ENCODE peak calls at places on chromosomes 16 and 17, in four cellular contexts. Z, S, T and C are unnamed samples.

GRCh38 chr17:28777178-28777577 is 33.4 kb downstream of the TRAF4 start:
- ATAC-seq in Z (no peak), S (no peak), T (no peak), C (no peak)

GRCh38 chr16:55433535-55433934 is 45.5 kb upstream of the MMP2 start:
- ATAC-seq in Z (no peak), S (no peak), T (no peak), C (no peak)

GRCh38 chr17:1024076-1024475 is 27.1 kb downstream of the TIMM22 start:
- ATAC-seq in Z (no peak), S (no peak), T (no peak), C (no peak)

GRCh38 chr16:24409045-24409444 is 130.3 kb upstream of the RBBP6 start:
- ATAC-seq in Z (no peak), S (no peak), T (no peak), C (peak)

GRCh38 chr17:5329784-5330557 is 47.9 kb downstream of the RABEP1 start:
- ATAC-seq in Z (no peak), S (peak), T (no peak), C (no peak)

GRCh38 chr17:2266865-2267228 is 36.7 kb downstream of the SMG6 start:
- ATAC-seq in Z (no peak), S (peak), T (no peak), C (no peak)

GRCh38 chr16:81718637-81719036 is 60.5 kb upstream of the PLCG2 start:
- ATAC-seq in Z (no peak), S (peak), T (no peak), C (no peak)

GRCh38 chr17:33290156-33290697 is 2.9 kb downstream of the ASIC2 start:
- ATAC-seq in Z (no peak), S (no peak), T (no peak), C (no peak)

GRCh38 chr16:86621966-86622365 is 43.6 kb downstream of the FOXL1 start:
- ATAC-seq in Z (no peak), S (no peak), T (no peak), C (no peak)

GRCh38 chr17:79047291-79047920 is 23.4 kb downstream of the C1QTNF1 start:
- ATAC-seq in Z (no peak), S (no peak), T (no peak), C (no peak)

GRCh38 chr16:52254753-52255152 is 292.2 kb downstream of the TOX3 start:
- ATAC-seq in Z (no peak), S (no peak), T (no peak), C (no peak)

GRCh38 chr16:11327277-11328171 is 17.7 kb upstream of the RMI2 start:
- ATAC-seq in Z (no peak), S (peak), T (no peak), C (no peak)

GRCh38 chr17:1759529-1759928 is 2.3 kb upstream of the SERPINF1 start:
- ATAC-seq in Z (no peak), S (no peak), T (no peak), C (no peak)

GRCh38 chr16:70453891-70454220 is 539 bp upstream of the FCSK start:
- ATAC-seq in Z (peak), S (no peak), T (peak), C (peak)

GRCh38 chr16:17223576-17223975 is 247.2 kb downstream of the XYLT1 start:
- ATAC-seq in Z (no peak), S (no peak), T (no peak), C (no peak)

GRCh38 chr16:1012722-1013592 is 31.4 kb downstream of the SOX8 start:
- ATAC-seq in Z (no peak), S (no peak), T (peak), C (no peak)

GRCh38 chr17:50147841-50148225 is 2.6 kb downstream of the PPP1R9B start:
- ATAC-seq in Z (peak), S (no peak), T (no peak), C (peak)

GRCh38 chr16:71431176-71431575 is 10.7 kb downstream of the TLE7 start:
- ATAC-seq in Z (no peak), S (no peak), T (no peak), C (no peak)

GRCh38 chr16:89064606-89065444 is 28.8 kb upstream of the ACSF3 start:
- ATAC-seq in Z (no peak), S (peak), T (peak), C (no peak)

GRCh38 chr17:56793947-56794346 is 39.8 kb downstream of the C17orf67 start:
- ATAC-seq in Z (no peak), S (no peak), T (no peak), C (no peak)

GRCh38 chr16:4082474-4083044 is 33.7 kb downstream of the ADCY9 start:
- ATAC-seq in Z (no peak), S (no peak), T (no peak), C (no peak)

GRCh38 chr16:80198265-80198994 is 342.4 kb upstream of the DYNLRB2 start:
- ATAC-seq in Z (no peak), S (no peak), T (no peak), C (no peak)

GRCh38 chr16:16817203-16817602 is 438.3 kb downstream of the NPIPA7 start:
- ATAC-seq in Z (peak), S (no peak), T (no peak), C (no peak)

GRCh38 chr17:48057626-48058025 is 9.5 kb downstream of the NFE2L1 start:
- ATAC-seq in Z (no peak), S (no peak), T (no peak), C (no peak)

GRCh38 chr17:35918665-35919064 is 11.9 kb downstream of the RDM1 start:
- ATAC-seq in Z (no peak), S (no peak), T (no peak), C (no peak)

GRCh38 chr16:24523569-24523968 is 15.8 kb upstream of the RBBP6 start:
- ATAC-seq in Z (no peak), S (no peak), T (peak), C (peak)

GRCh38 chr17:1997146-1997586 is 28.0 kb downstream of the RTN4RL1 start:
- ATAC-seq in Z (no peak), S (no peak), T (peak), C (no peak)

GRCh38 chr17:46821482-46822387 is 3.2 kb upstream of the WNT3 start:
- ATAC-seq in Z (no peak), S (no peak), T (peak), C (no peak)

GRCh38 chr16:50196736-50197135 is 43.6 kb downstream of the TENT4B start:
- ATAC-seq in Z (no peak), S (peak), T (no peak), C (peak)

GRCh38 chr16:58615280-58615679 is 14.3 kb downstream of the CNOT1 start:
- ATAC-seq in Z (no peak), S (no peak), T (no peak), C (no peak)

GRCh38 chr17:57966875-57967274 is 11.7 kb upstream of the CUEDC1 start:
- ATAC-seq in Z (no peak), S (no peak), T (no peak), C (no peak)

GRCh38 chr17:3447625-3448024 is 14.0 kb upstream of the OR1E2 start:
- ATAC-seq in Z (no peak), S (no peak), T (no peak), C (no peak)